ENCODE peak calls at places on chromosomes 2 and 18, in eight cellular contexts. T is tibial artery, F is cardiac fibroblast, D is SK-N-SH, A is BJ, P is cardiac muscle cell, K is sigmoid colon, J is lower leg skin. M is an unnamed sample.

GRCh38 chr2:219728993-219729487 is 101.6 kb downstream of the SLC4A3 start:
- DNase-seq in J (no peak), P (no peak), D (no peak), F (no peak), A (no peak), K (no peak), T (no peak), M (no peak)

GRCh38 chr2:70596293-70596692 is 42.7 kb upstream of the TGFA start:
- DNase-seq in K (no peak), T (no peak), J (no peak), D (no peak), P (no peak), F (peak; percentile 9), A (no peak), M (peak; percentile 74)

GRCh38 chr2:102250278-102250821 is 61.0 kb upstream of the IL1RL1 start:
- DNase-seq in T (no peak), J (no peak), A (no peak), F (no peak), D (no peak), K (no peak), P (no peak), M (no peak)

GRCh38 chr2:55901941-55902340 is 21.6 kb downstream of the EFEMP1 start:
- DNase-seq in J (no peak), D (no peak), A (no peak), F (no peak), K (no peak), T (no peak), P (no peak), M (peak; percentile 79)

GRCh38 chr2:239459581-239459980 is 58.8 kb upstream of the HDAC4 start:
- DNase-seq in T (peak; percentile 39), P (no peak), F (no peak), D (no peak), J (no peak), K (peak; percentile 12), A (no peak), M (no peak)

GRCh38 chr18:12754511-12754910 is 51.7 kb downstream of the PSMG2 start:
- DNase-seq in T (peak; percentile 6), J (no peak), A (no peak), K (no peak), F (no peak), P (no peak), D (no peak), M (no peak)

GRCh38 chr2:32479224-32479623 is 122.4 kb downstream of the BIRC6 start:
- DNase-seq in K (no peak), T (no peak), J (no peak), F (peak; percentile 49), A (peak; percentile 51), P (no peak), D (no peak), M (no peak)

GRCh38 chr2:230661072-230661957 is 51.3 kb upstream of the CAB39 start:
- DNase-seq in P (no peak), A (no peak), T (no peak), D (no peak), K (no peak), F (no peak), J (no peak), M (no peak)

GRCh38 chr2:85954918-85955420 is 66.2 kb upstream of the ST3GAL5 start:
- DNase-seq in F (no peak), P (no peak), T (no peak), J (no peak), D (no peak), K (no peak), A (no peak), M (no peak)

GRCh38 chr2:96838345-96839287 is 5.2 kb downstream of the ANKRD23 start:
- DNase-seq in J (no peak), F (no peak), K (no peak), P (no peak), A (no peak), D (no peak), T (no peak), M (no peak)
- H3K4me3 ChIP-seq in J (no peak overlapping the region), F (no peak overlapping the region), K (no peak overlapping the region), P (no peak overlapping the region), A (no peak overlapping the region), D (no peak overlapping the region), T (no peak overlapping the region), M (no peak overlapping the region)

DNA sequence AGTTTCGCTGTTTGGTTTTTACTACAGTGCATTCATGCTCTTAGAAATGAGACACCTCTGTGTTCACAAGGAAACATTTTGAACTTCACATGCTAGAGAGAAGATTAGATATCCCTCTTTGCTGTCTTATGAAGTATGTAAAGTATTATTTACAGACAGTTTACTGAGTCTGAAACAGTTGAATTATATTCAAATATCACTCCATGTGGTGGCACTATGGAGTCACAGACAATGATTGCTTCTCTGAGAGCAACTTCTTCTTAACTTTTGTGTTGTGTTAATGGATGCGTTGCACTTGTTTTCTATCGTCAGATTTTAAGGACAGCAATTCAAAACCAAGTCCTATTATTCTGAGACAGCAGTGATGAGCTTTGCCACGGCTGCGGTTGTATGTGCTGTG is 823.6 kb downstream of the GALR1 start:
- DNase-seq in A (no peak), D (no peak), T (no peak), F (no peak), J (no peak), K (no peak), P (no peak), M (no peak)
- TF ChIP-seq CTCF in A (no peak), D (no peak), T (no peak), F (no peak), J (no peak), K (no peak), P (no peak), M (no peak)

DNA sequence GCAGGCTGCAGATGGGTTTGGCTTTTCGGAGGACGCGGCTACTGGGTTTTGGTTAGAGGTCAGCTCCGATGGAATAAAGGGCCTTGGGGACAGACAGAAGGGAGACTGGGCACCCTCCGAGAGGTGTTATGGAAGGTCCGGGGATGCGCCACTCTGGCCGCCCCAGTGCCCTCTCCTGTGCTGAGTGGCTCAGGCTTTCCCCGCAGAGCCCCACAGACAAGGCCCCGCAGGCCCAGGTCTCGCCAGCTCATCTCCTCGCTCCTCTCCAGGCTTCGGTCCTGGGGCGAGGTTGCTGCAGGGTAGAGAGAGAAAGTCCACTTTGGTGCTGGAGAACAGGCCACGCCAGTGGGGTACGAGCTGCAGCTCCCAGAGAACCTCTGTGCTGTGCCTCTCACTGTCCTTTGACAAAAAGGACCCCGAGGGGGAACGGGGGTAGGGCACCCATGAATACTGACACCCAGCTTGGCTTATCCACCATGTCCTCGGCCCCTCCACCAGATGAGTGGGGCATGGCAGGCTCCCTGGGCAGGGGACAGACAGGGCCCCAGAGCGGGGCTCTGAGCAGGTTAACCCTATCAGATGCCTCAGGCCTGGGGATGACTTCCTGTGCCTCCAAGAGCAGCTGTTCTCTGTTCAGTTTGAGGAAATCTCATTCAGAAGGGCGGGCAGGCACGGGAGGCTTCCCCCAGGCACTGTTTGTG is 15.9 kb upstream of the CNNM3 start:
- DNase-seq in T (no peak), F (no peak), J (no peak), A (no peak), K (peak; percentile 62), P (no peak), D (peak; percentile 51), M (no peak)
- H3K4me3 ChIP-seq in T (no peak overlapping the region), F (no peak overlapping the region), J (no peak overlapping the region), A (no peak overlapping the region), K (no peak overlapping the region), P (no peak overlapping the region), D (no peak overlapping the region), M (no peak overlapping the region)

DNA sequence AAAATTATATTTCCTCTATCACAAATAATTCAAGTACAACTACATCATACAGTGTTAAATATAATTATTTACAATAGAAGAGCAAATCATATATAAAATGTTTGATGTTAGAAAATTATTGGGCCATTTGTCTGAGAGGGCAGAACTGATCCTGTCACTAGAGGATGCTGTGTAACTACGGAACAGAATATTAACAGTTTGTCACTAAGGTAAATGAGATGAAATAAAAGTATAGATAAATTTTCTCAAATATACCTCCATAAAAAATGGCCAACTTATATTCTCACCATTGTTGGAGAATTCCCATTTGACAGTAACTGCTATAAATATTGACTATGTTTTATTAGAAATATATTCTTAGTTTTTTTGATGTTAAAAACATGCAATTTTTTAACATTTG is 1067.4 kb upstream of the DDX18 start:
- DNase-seq in F (no peak), J (no peak), K (no peak), A (no peak), D (peak; percentile 29), P (no peak), T (no peak), M (no peak)
- TF ChIP-seq CTCF in F (no peak), J (no peak), K (no peak), A (no peak), D (peak; percentile 9), P (no peak), T (no peak), M (peak; percentile 52)

DNA sequence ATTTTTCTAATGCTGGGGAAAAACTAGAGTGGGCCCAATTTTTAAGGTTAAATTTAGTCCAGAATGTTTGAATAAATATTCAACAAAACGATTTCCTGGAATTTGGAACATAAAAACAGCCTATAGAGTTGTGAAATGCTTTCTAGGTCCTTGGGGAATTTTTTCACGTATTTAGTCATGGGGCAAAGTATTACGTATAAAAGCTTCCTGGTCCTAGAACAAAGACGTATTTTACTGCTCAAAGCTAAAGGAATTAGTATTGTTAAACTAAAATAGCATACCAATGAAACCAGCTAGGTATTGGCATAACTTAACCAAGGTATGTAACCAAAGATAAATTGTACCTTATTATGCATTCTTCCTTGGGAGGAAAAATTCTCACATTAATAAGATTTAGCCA is 1.6 kb downstream of the SESTD1 start:
- DNase-seq in K (no peak), J (no peak), P (no peak), A (no peak), D (no peak), T (no peak), F (peak; percentile 92), M (no peak)
- H3K4me3 ChIP-seq in K (peak overlapping the region; percentile 81), J (no peak overlapping the region), P (peak overlapping the region; percentile 86), A (peak overlapping the region; percentile 84), D (peak overlapping the region; percentile 93), T (peak overlapping the region; percentile 64), F (peak overlapping the region; percentile 78), M (peak overlapping the region; percentile 90)

M was measured in kidney epithelial cell.